ENCODE peak calls at places on chromosomes 3 and 15, in four cellular contexts. C is H1, H is fibroblast of pulmonary artery, R is epithelial cell of esophagus. G is an unnamed sample.

GRCh38 chr3:119880966-119881365 is 99.1 kb downstream of the NR1I2 start:
- DNase-seq in H (no peak), C (no peak), R (peak), G (no peak)

GRCh38 chr3:17290894-17291293 is 406.1 kb downstream of the PLCL2 start:
- DNase-seq in H (no peak), C (no peak), R (peak), G (no peak)

GRCh38 chr15:101267320-101268104 is 9.8 kb downstream of the SELENOS start:
- DNase-seq in H (peak), R (peak), C (no peak), G (peak)

GRCh38 chr15:72338617-72339321 is 18.8 kb upstream of the CELF6 start:
- DNase-seq in C (no peak), R (no peak), H (peak), G (no peak)

GRCh38 chr3:186255703-186256331 is 106.2 kb downstream of the DGKG start:
- DNase-seq in C (peak), H (no peak), R (peak), G (no peak)

GRCh38 chr15:95328559-95328958 is 1001.9 kb upstream of the NR2F2 start:
- DNase-seq in R (no peak), H (no peak), C (no peak), G (no peak)

GRCh38 chr3:177147790-177148189 is 49.5 kb downstream of the TBL1XR1 start:
- DNase-seq in C (no peak), H (no peak), R (no peak), G (no peak)

GRCh38 chr15:66692808-66693596 is 9.0 kb upstream of the SMAD6 start:
- DNase-seq in C (no peak), R (peak), H (no peak), G (no peak)

GRCh38 chr15:52331490-52332240 is 36.1 kb upstream of the MYO5C start:
- DNase-seq in H (peak), R (peak), C (no peak), G (peak)

GRCh38 chr3:177427540-177427939 is 230.3 kb upstream of the TBL1XR1 start:
- DNase-seq in R (peak), C (no peak), H (peak), G (peak)

GRCh38 chr3:98893740-98894139 is 7.8 kb downstream of the DCBLD2 start:
- DNase-seq in R (no peak), C (no peak), H (no peak), G (no peak)

GRCh38 chr15:90419738-90420487 is 31.9 kb downstream of the IQGAP1 start:
- DNase-seq in C (no peak), R (peak), H (peak), G (peak)

GRCh38 chr15:88985547-88986393 is 72.6 kb upstream of the MFGE8 start:
- DNase-seq in H (no peak), C (peak), R (no peak), G (no peak)

GRCh38 chr3:111695584-111696213 is 100.6 kb upstream of the ZBED2 start:
- DNase-seq in C (no peak), H (peak), R (peak), G (no peak)

GRCh38 chr3:145981057-145981456 is 179.9 kb downstream of the PLOD2 start:
- DNase-seq in C (no peak), H (no peak), R (peak), G (no peak)

GRCh38 chr15:74275957-74276356 is 39.8 kb downstream of the CCDC33 start:
- DNase-seq in C (no peak), R (no peak), H (no peak), G (no peak)

GRCh38 chr3:67386446-67386845 is 268.0 kb downstream of the SUCLG2 start:
- DNase-seq in R (peak), H (no peak), C (no peak), G (no peak)

GRCh38 chr3:3664916-3665315 is 134.3 kb upstream of the LRRN1 start:
- DNase-seq in R (peak), C (no peak), H (no peak), G (peak)

GRCh38 chr15:70767668-70768067 is 4.3 kb upstream of the UACA start:
- DNase-seq in R (no peak), H (no peak), C (no peak), G (no peak)

GRCh38 chr3:160409812-160410610 is 10.6 kb downstream of the SMC4 start:
- DNase-seq in R (no peak), C (no peak), H (peak), G (no peak)

GRCh38 chr3:129507181-129507831 is 21.1 kb upstream of the RHO start:
- DNase-seq in H (no peak), C (no peak), R (no peak), G (no peak)

GRCh38 chr3:101179637-101180036 is 140.7 kb downstream of the IMPG2 start:
- DNase-seq in C (no peak), H (peak), R (peak), G (no peak)

GRCh38 chr3:179175358-179175757 is 27.2 kb downstream of the PIK3CA start:
- DNase-seq in C (no peak), R (no peak), H (peak), G (no peak)

GRCh38 chr15:60548101-60548500 is 69.2 kb upstream of the ICE2 start:
- DNase-seq in H (no peak), R (no peak), C (no peak), G (no peak)

GRCh38 chr3:118972974-118973373 is 61.7 kb downstream of the IGSF11 start:
- DNase-seq in H (no peak), C (no peak), R (no peak), G (no peak)

GRCh38 chr3:56654460-56654859 is 28.6 kb downstream of the TASOR start:
- DNase-seq in C (no peak), R (no peak), H (no peak), G (no peak)

GRCh38 chr15:82646250-82647044 is 716 bp downstream of the CPEB1 start:
- DNase-seq in H (no peak), C (peak), R (no peak), G (no peak)

GRCh38 chr15:77665530-77666295 is 33.0 kb upstream of the LINGO1 start:
- DNase-seq in H (no peak), C (no peak), R (no peak), G (no peak)

GRCh38 chr15:77666296-77666660 is 33.6 kb upstream of the LINGO1 start:
- DNase-seq in C (no peak), R (no peak), H (no peak), G (no peak)

GRCh38 chr15:77667835-77668234 is 35.1 kb upstream of the LINGO1 start:
- DNase-seq in H (no peak), R (no peak), C (no peak), G (no peak)

GRCh38 chr15:77667351-77667750 is 34.6 kb upstream of the LINGO1 start:
- DNase-seq in H (no peak), C (no peak), R (no peak), G (no peak)

GRCh38 chr15:77664428-77664827 is 31.7 kb upstream of the LINGO1 start:
- DNase-seq in R (no peak), H (no peak), C (no peak), G (no peak)
- H3K4me3 ChIP-seq in R (no peak), H (no peak), C (no peak), G (no peak)

DNA sequence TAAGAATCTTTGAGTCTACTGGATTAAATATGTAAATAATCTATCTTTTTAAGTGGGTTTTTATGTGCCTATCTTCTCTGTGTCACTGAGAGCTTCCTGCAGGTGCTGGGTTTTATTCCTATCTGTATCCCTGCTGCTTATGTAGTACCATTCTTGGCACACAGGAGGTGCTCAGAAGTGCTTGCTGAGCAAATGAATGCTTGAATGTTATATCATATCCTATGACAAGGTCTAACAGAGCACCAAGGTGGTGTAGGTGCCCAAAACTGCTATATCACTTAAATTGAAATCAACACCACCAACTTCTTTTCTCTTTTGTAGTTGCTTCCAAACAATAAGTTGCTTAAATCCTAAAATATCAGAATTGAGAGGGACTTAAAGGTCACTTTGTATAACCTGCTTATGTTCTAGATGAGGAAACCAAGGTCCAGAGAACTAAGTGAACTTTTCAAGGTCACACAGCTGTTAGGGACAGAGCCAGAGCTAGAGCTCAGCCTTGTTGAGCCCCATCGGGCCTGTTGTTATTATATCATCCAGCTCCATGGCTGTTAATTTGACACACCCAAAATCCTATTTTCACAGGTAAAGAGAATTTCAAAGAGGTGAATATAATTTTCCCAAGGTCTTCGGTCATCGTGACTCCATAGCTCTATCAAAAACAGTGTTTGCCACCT is 46.0 kb downstream of the CCNL1 start:
- DNase-seq in H (no peak), R (no peak), C (no peak), G (no peak)
- TF ChIP-seq CTCF in H (no peak), R (no peak), C (no peak), G (no peak)

GRCh38 chr15:68204776-68205557 is at the start of gene CALML4:
- DNase-seq in R (no peak), H (peak), C (no peak), G (peak)
- H3K4me3 ChIP-seq in R (peak), H (no peak), C (no peak), G (no peak)

GRCh38 chr15:41503669-41504010 is 10.0 kb downstream of the ITPKA start:
- DNase-seq in C (no peak), R (peak), H (no peak), G (no peak)

GRCh38 chr15:41507820-41508290 is 5.8 kb downstream of the LTK start:
- DNase-seq in H (no peak), R (peak), C (no peak), G (no peak)

GRCh38 chr15:41504751-41505492 is 8.7 kb downstream of the LTK start:
- DNase-seq in C (no peak), R (no peak), H (no peak), G (no peak)

GRCh38 chr15:41505776-41506175 is 7.9 kb downstream of the LTK start:
- DNase-seq in H (no peak), C (no peak), R (no peak), G (no peak)

GRCh38 chr15:41506796-41507341 is 6.8 kb downstream of the LTK start:
- DNase-seq in C (no peak), H (no peak), R (no peak), G (no peak)
- TF ChIP-seq CTCF in C (peak), H (no peak), R (no peak), G (no peak)

GRCh38 chr3:48441940-48442339 is 1.9 kb downstream of the TMA7 start:
- DNase-seq in H (no peak), R (no peak), C (no peak), G (no peak)

GRCh38 chr3:48446043-48446424 is 503 bp upstream of the ATRIP start:
- DNase-seq in H (no peak), C (no peak), R (no peak), G (no peak)

GRCh38 chr3:48440590-48440958 is 517 bp downstream of the TMA7 start:
- DNase-seq in R (no peak), H (peak), C (no peak), G (no peak)

GRCh38 chr3:48446425-48447193 is at the start of gene ATRIP:
- DNase-seq in C (peak), H (peak), R (peak), G (peak)

GRCh38 chr3:48445277-48445882 is 1.2 kb upstream of the ATRIP start:
- DNase-seq in C (no peak), H (no peak), R (no peak), G (no peak)
- H3K4me3 ChIP-seq in C (peak), H (peak), R (peak), G (no peak)

GRCh38 chr3:147117631-147118030 is 288.7 kb downstream of the ZIC4 start:
- DNase-seq in H (no peak), R (no peak), C (no peak), G (no peak)

GRCh38 chr3:147119346-147119745 is 287.0 kb downstream of the ZIC4 start:
- DNase-seq in H (no peak), C (no peak), R (no peak), G (no peak)

GRCh38 chr3:147118611-147119010 is 287.7 kb downstream of the ZIC4 start:
- DNase-seq in H (no peak), R (no peak), C (no peak), G (no peak)

GRCh38 chr3:147120029-147120428 is 286.3 kb downstream of the ZIC4 start:
- DNase-seq in H (peak), R (peak), C (no peak), G (peak)
- TF ChIP-seq CTCF in H (peak), R (peak), C (no peak), G (peak)